ENCODE peak calls at places on chromosomes 1 and 21, in four cellular contexts. Z is cardiac muscle cell; D is stimulated activated effector memory CD8-positive, alpha-beta T cell treated with anti-CD3 and anti-CD28 coated beads, Interleukin-12 subunit alpha, Interleukin-12 subunit beta, amount 100 ng/mL, for 72 hours; G is A172. A is an unnamed sample.

GRCh38 chr21:38027901-38028300 is 111.6 kb upstream of the KCNJ6 start:
- DNase-seq in Z (no peak), G (peak), D (no peak), A (no peak)

GRCh38 chr1:12472798-12473551 is 145.0 kb downstream of the DHRS3 start:
- DNase-seq in D (peak), G (no peak), Z (peak), A (peak)

GRCh38 chr1:218683224-218683623 is 338.1 kb downstream of the TGFB2 start:
- DNase-seq in G (no peak), D (no peak), Z (no peak), A (no peak)

GRCh38 chr1:222914861-222915632 is 100.2 kb downstream of the DISP1 start:
- DNase-seq in Z (no peak), G (no peak), D (no peak), A (no peak)

GRCh38 chr1:10671551-10672375 is 124.7 kb downstream of the CASZ1 start:
- DNase-seq in G (no peak), D (no peak), Z (no peak), A (no peak)

GRCh38 chr1:224082146-224082545 is 31.8 kb upstream of the FBXO28 start:
- DNase-seq in D (no peak), G (peak), Z (no peak), A (no peak)

GRCh38 chr1:116481934-116482333 is 88.9 kb downstream of the CD58 start:
- DNase-seq in G (no peak), D (no peak), Z (no peak), A (no peak)

GRCh38 chr1:33186936-33187335 is 5.1 kb upstream of the TRIM62 start:
- DNase-seq in Z (no peak), G (no peak), D (no peak), A (no peak)

GRCh38 chr1:71049951-71050598 is 2.5 kb upstream of the PTGER3 start:
- DNase-seq in G (peak), Z (peak), D (no peak), A (no peak)

GRCh38 chr1:200211157-200211556 is 183.6 kb downstream of the NR5A2 start:
- DNase-seq in D (no peak), Z (no peak), G (peak), A (no peak)

GRCh38 chr1:113940365-113941244 is 11.5 kb downstream of the HIPK1 start:
- DNase-seq in D (peak), G (no peak), Z (no peak), A (no peak)

GRCh38 chr1:224541072-224541790 is 74.9 kb upstream of the CNIH3 start:
- DNase-seq in Z (no peak), G (no peak), D (no peak), A (no peak)

GRCh38 chr1:174971466-174971865 is 28.3 kb upstream of the CACYBP start:
- DNase-seq in D (no peak), Z (no peak), G (no peak), A (no peak)

GRCh38 chr1:77222496-77222895 is 3.3 kb upstream of the PIGK start:
- DNase-seq in G (no peak), D (no peak), Z (no peak), A (no peak)

GRCh38 chr1:31397360-31398095 is 15.5 kb upstream of the SERINC2 start:
- DNase-seq in Z (no peak), G (peak), D (no peak), A (no peak)